ENCODE peak calls at places on chromosomes 13 and 19, in six cellular contexts. H, Z, N, T, A and U are unnamed samples.

GRCh38 chr13:71968025-71968424 is 101.0 kb upstream of the DACH1 start:
- DNase-seq in H (no peak), Z (no peak), N (no peak), T (no peak), A (no peak), U (no peak)

GRCh38 chr13:39224841-39225240 is 186.6 kb downstream of the NHLRC3 start:
- DNase-seq in H (no peak), Z (no peak), N (no peak), T (no peak), A (no peak), U (no peak)

GRCh38 chr19:56112313-56112709 is 8.8 kb downstream of the ZNF787 start:
- DNase-seq in H (no peak), Z (peak; percentile 53), N (no peak), T (no peak), A (no peak), U (no peak)

GRCh38 chr19:47315125-47315821 is 5.6 kb downstream of the C5AR1 start:
- DNase-seq in H (no peak), Z (peak; percentile 88), N (peak; percentile 97), T (no peak), A (peak; percentile 44), U (peak; percentile 81)

GRCh38 chr13:21071015-21071414 is 9.6 kb upstream of the LATS2 start:
- DNase-seq in H (no peak), Z (no peak), N (no peak), T (no peak), A (no peak), U (no peak)

GRCh38 chr19:18999896-19000620 is 33.3 kb downstream of the SUGP2 start:
- DNase-seq in H (no peak), Z (no peak), N (no peak), T (no peak), A (no peak), U (no peak)

GRCh38 chr13:77300176-77301141 is 26.4 kb downstream of the MYCBP2 start:
- DNase-seq in H (no peak), Z (no peak), N (no peak), T (no peak), A (no peak), U (no peak)

GRCh38 chr13:26919311-26919710 is 158.7 kb upstream of the GPR12 start:
- DNase-seq in H (no peak), Z (no peak), N (no peak), T (no peak), A (no peak), U (no peak)

GRCh38 chr13:21620858-21621257 is 16.9 kb upstream of the MICU2 start:
- DNase-seq in H (no peak), Z (no peak), N (no peak), T (no peak), A (no peak), U (no peak)

GRCh38 chr19:15123900-15124299 is 16.7 kb downstream of the SYDE1 start:
- DNase-seq in H (peak; percentile 48), Z (no peak), N (no peak), T (no peak), A (peak; percentile 83), U (peak; percentile 97)

DNA sequence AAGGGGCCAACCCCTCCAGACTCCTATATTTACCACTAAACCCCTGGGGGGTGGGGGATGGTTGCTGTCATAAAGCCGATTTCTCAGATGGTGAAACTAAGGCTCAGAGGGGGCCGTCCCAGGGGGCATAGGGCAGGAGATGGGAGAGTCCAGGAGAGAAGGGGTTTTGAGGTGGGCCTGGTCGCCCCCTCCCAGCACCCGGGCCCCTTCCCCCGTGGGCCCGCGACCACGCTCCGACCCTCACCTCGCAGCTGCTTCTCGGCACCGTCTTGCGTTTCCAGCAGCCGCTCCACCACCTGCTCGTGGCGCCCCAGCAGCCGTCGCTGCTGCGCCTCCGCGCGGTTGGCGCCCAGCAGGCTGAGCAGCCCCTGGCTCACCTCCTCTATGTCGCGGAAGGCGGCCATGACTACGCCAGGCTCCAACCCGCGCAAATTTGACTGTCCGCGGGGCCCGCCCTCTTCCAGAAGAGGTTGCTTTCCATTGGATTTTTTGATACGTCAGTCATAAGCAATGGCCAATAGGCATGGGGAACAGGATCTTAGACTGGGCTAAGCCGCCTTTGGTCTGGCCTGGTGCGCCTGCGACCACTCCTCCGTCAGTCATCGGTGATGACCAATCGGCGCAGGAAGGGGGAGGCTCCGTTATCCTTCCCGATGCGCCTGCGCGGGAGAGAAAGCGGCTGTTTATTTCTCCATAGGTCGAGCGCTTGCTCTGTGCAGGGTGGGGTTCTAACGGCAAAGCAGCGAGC is at the start of gene SPC24:
- DNase-seq in H (peak; percentile 92), Z (peak; percentile 96), N (peak; percentile 98), T (peak; percentile 89), A (peak; percentile 94), U (peak; percentile 98)
- TF ChIP-seq EP300 in H (no peak), Z (no peak), N (no peak), T (no peak), A (no peak), U (no peak)

GRCh38 chr19:12930002-12930645 is 3.4 kb downstream of the FARSA start:
- DNase-seq in H (no peak), Z (no peak), N (no peak), T (peak; percentile 75), A (no peak), U (no peak)

GRCh38 chr19:12936582-12936981 is 1.8 kb upstream of the CALR start:
- DNase-seq in H (no peak), Z (no peak), N (no peak), T (no peak), A (no peak), U (no peak)

GRCh38 chr19:12932392-12933286 is 872 bp downstream of the FARSA start:
- DNase-seq in H (no peak), Z (no peak), N (no peak), T (no peak), A (no peak), U (no peak)

GRCh38 chr19:12935071-12935470 is 1.6 kb upstream of the FARSA start:
- DNase-seq in H (no peak), Z (no peak), N (no peak), T (no peak), A (no peak), U (no peak)

GRCh38 chr19:12933287-12934072 is at the start of gene FARSA:
- DNase-seq in H (peak; percentile 88), Z (peak; percentile 96), N (peak; percentile 84), T (peak; percentile 95), A (peak; percentile 93), U (peak; percentile 96)
- H3K27ac ChIP-seq in H (peak within 1 kb of the TSS; percentile 52), Z (peak within 1 kb of the TSS; percentile 77), N (peak within 1 kb of the TSS; percentile 59), T (peak within 1 kb of the TSS; percentile 80), A (peak within 1 kb of the TSS; percentile 87), U (peak within 1 kb of the TSS; percentile 84)

GRCh38 chr19:5497297-5497696 is 42.1 kb downstream of the ZNRF4 start:
- DNase-seq in H (no peak), Z (no peak), N (no peak), T (no peak), A (no peak), U (no peak)

GRCh38 chr19:5498817-5499535 is 43.8 kb downstream of the ZNRF4 start:
- DNase-seq in H (no peak), Z (no peak), N (no peak), T (no peak), A (no peak), U (no peak)

GRCh38 chr19:5494780-5495179 is 39.6 kb downstream of the ZNRF4 start:
- DNase-seq in H (no peak), Z (no peak), N (no peak), T (no peak), A (no peak), U (no peak)

GRCh38 chr19:5492813-5493409 is 37.7 kb downstream of the ZNRF4 start:
- DNase-seq in H (no peak), Z (no peak), N (no peak), T (no peak), A (no peak), U (no peak)

GRCh38 chr19:5495792-5496191 is 40.6 kb downstream of the ZNRF4 start:
- DNase-seq in H (no peak), Z (no peak), N (no peak), T (no peak), A (no peak), U (no peak)
- H3K27me3 ChIP-seq in H (no peaks in the 10 kb centered on the region), Z (peaks cover 73% of the 10 kb centered on the region), N (no peaks in the 10 kb centered on the region), T (peaks cover 10% of the 10 kb centered on the region), A (peaks cover 53% of the 10 kb centered on the region), U (no peaks in the 10 kb centered on the region)

GRCh38 chr19:17602872-17603552 is 47.6 kb downstream of the COLGALT1 start:
- DNase-seq in H (no peak), Z (no peak), N (no peak), T (no peak), A (no peak), U (no peak)
- TF ChIP-seq EP300 in H (no peak), Z (no peak), N (no peak), T (no peak), A (no peak), U (no peak)

GRCh38 chr13:62510906-62511655 is 1095.4 kb upstream of the PCDH20 start:
- DNase-seq in H (no peak), Z (no peak), N (no peak), T (no peak), A (no peak), U (no peak)

DNA sequence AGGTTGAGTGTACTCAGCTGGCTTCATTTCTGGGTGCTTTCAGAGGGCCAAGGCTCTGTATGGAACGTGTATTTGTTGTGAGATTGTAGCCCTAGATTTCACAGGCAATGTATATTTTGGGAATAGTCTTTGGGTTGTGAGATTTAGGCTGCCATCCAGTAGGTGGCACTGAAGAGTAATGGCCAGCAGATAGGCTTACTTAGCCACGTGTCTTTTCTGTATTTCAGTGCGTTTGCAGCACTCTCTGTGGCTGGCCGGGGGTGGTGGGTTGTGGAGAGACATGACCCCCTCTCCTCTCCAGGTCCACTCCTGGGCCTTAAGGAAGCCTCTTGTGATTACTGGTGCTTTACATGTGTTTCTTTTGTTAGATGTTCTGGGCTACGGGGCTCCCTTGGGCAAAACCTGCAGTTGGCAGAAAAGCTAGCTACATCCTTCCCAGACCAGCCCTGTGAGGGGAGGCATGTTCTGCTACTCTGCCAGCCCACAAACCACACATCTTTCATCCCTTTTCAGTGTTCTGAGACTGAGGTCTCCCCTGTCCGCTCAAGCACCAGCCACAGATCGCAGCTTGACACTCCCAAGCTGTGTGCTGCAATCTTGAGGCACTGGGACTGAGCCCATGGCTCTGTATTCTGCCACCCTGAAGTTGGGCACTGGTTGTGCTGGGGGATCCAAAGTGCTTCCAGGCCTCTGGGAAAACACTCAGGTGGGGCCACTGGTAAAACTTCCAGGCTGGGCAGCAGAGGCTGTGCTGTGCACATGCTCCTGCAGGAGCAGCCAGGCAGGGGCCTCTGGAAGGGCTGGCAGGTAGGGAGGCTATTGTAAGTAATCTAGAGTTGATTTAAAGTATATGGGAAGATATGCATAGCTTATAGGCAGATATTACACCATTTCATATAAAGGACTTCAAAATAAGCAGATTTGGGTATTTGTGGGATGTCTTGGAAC is 1096.8 kb upstream of the PCDH20 start:
- DNase-seq in H (no peak), Z (peak; percentile 37), N (peak; percentile 29), T (no peak), A (peak; percentile 42), U (no peak)
- H3K27ac ChIP-seq in H (no peak overlapping the region), Z (no peak overlapping the region), N (no peak overlapping the region), T (no peak overlapping the region), A (no peak overlapping the region), U (no peak overlapping the region)

GRCh38 chr19:1068111-1069001 is 1.4 kb downstream of the ARHGAP45 start:
- DNase-seq in H (no peak), Z (peak; percentile 76), N (no peak), T (peak; percentile 91), A (no peak), U (no peak)
- H3K27me3 ChIP-seq in H (peaks cover 20% of the 10 kb centered on the region), Z (peaks cover 41% of the 10 kb centered on the region), N (no peaks in the 10 kb centered on the region), T (no peaks in the 10 kb centered on the region), A (peaks cover 39% of the 10 kb centered on the region), U (peaks cover 79% of the 10 kb centered on the region)